ENCODE peak calls at places on chromosome 12, in ten cellular contexts. One of them, this sample, is unnamed.

GRCh38 chr12:47337581-47337980 is 257.8 kb upstream of the AMIGO2 start:
- DNase-seq in transverse colon: no peak
- DNase-seq in A549: no peak
- DNase-seq in AG04449: no peak
- DNase-seq in testis: no peak
- DNase-seq in fibroblast of pulmonary artery: no peak
- DNase-seq in HCT116: no peak
- DNase-seq in osteoblast: no peak
- DNase-seq in left ventricle myocardium inferior: no peak
- DNase-seq in pancreas: no peak
- DNase-seq in this sample: no peak

GRCh38 chr12:125132698-125133400 is 67.6 kb downstream of the AACS start:
- DNase-seq in transverse colon: no peak
- DNase-seq in A549: no peak
- DNase-seq in AG04449: peak; percentile 3
- DNase-seq in testis: no peak
- DNase-seq in fibroblast of pulmonary artery: no peak
- DNase-seq in HCT116: no peak
- DNase-seq in osteoblast: no peak
- DNase-seq in left ventricle myocardium inferior: no peak
- DNase-seq in pancreas: no peak
- DNase-seq in this sample: no peak

GRCh38 chr12:122232691-122233090 is 6.8 kb upstream of the DIABLO start:
- DNase-seq in transverse colon: no peak
- DNase-seq in A549: no peak
- DNase-seq in AG04449: no peak
- DNase-seq in testis: no peak
- DNase-seq in fibroblast of pulmonary artery: no peak
- DNase-seq in HCT116: no peak
- DNase-seq in osteoblast: no peak
- DNase-seq in left ventricle myocardium inferior: no peak
- DNase-seq in pancreas: no peak
- DNase-seq in this sample: no peak

GRCh38 chr12:126936181-126936851 is 1330.7 kb upstream of the TMEM132C start:
- DNase-seq in transverse colon: peak; percentile 33
- DNase-seq in A549: no peak
- DNase-seq in AG04449: no peak
- DNase-seq in testis: peak; percentile 51
- DNase-seq in fibroblast of pulmonary artery: no peak
- DNase-seq in HCT116: peak; percentile 19
- DNase-seq in osteoblast: no peak
- DNase-seq in left ventricle myocardium inferior: peak; percentile 52
- DNase-seq in pancreas: peak; percentile 64
- DNase-seq in this sample: no peak

GRCh38 chr12:101967506-101967905 is 90.1 kb downstream of the DRAM1 start:
- DNase-seq in transverse colon: no peak
- DNase-seq in A549: no peak
- DNase-seq in AG04449: no peak
- DNase-seq in testis: no peak
- DNase-seq in fibroblast of pulmonary artery: no peak
- DNase-seq in HCT116: no peak
- DNase-seq in osteoblast: no peak
- DNase-seq in left ventricle myocardium inferior: no peak
- DNase-seq in pancreas: no peak
- DNase-seq in this sample: no peak

GRCh38 chr12:51392556-51393237 is 1.5 kb upstream of the GALNT6 start:
- DNase-seq in transverse colon: peak; percentile 39
- DNase-seq in A549: no peak
- DNase-seq in AG04449: no peak
- DNase-seq in testis: peak; percentile 27
- DNase-seq in fibroblast of pulmonary artery: no peak
- DNase-seq in HCT116: no peak
- DNase-seq in osteoblast: no peak
- DNase-seq in left ventricle myocardium inferior: no peak
- DNase-seq in pancreas: no peak
- DNase-seq in this sample: peak; percentile 46

GRCh38 chr12:103657331-103657730 is 70.3 kb downstream of the STAB2 start:
- DNase-seq in transverse colon: no peak
- DNase-seq in A549: no peak
- DNase-seq in AG04449: no peak
- DNase-seq in testis: no peak
- DNase-seq in fibroblast of pulmonary artery: peak; percentile 19
- DNase-seq in HCT116: no peak
- DNase-seq in osteoblast: no peak
- DNase-seq in left ventricle myocardium inferior: no peak
- DNase-seq in pancreas: no peak
- DNase-seq in this sample: peak; percentile 9

GRCh38 chr12:109910969-109911348 is 10.9 kb downstream of the TCHP start:
- DNase-seq in transverse colon: no peak
- DNase-seq in A549: peak; percentile 81
- DNase-seq in AG04449: no peak
- DNase-seq in testis: peak; percentile 21
- DNase-seq in fibroblast of pulmonary artery: peak; percentile 42
- DNase-seq in HCT116: peak; percentile 43
- DNase-seq in osteoblast: peak; percentile 92
- DNase-seq in left ventricle myocardium inferior: no peak
- DNase-seq in pancreas: no peak
- DNase-seq in this sample: peak; percentile 60

GRCh38 chr12:79444089-79444488 is 246.7 kb downstream of the PAWR start:
- DNase-seq in transverse colon: no peak
- DNase-seq in A549: no peak
- DNase-seq in AG04449: no peak
- DNase-seq in testis: no peak
- DNase-seq in fibroblast of pulmonary artery: peak; percentile 62
- DNase-seq in HCT116: no peak
- DNase-seq in osteoblast: peak; percentile 65
- DNase-seq in left ventricle myocardium inferior: no peak
- DNase-seq in pancreas: no peak
- DNase-seq in this sample: peak; percentile 70

GRCh38 chr12:72444125-72444524 is 172.0 kb downstream of the TRHDE start:
- DNase-seq in transverse colon: no peak
- DNase-seq in A549: no peak
- DNase-seq in AG04449: no peak
- DNase-seq in testis: no peak
- DNase-seq in fibroblast of pulmonary artery: no peak
- DNase-seq in HCT116: no peak
- DNase-seq in osteoblast: no peak
- DNase-seq in left ventricle myocardium inferior: no peak
- DNase-seq in pancreas: no peak
- DNase-seq in this sample: no peak

GRCh38 chr12:63844391-63845341 is at the start of gene SRGAP1:
- DNase-seq in transverse colon: peak; percentile 62
- DNase-seq in A549: no peak
- DNase-seq in AG04449: no peak
- DNase-seq in testis: peak; percentile 76
- DNase-seq in fibroblast of pulmonary artery: peak; percentile 91
- DNase-seq in HCT116: no peak
- DNase-seq in osteoblast: peak; percentile 89
- DNase-seq in left ventricle myocardium inferior: peak; percentile 75
- DNase-seq in pancreas: peak; percentile 79
- DNase-seq in this sample: peak; percentile 86

GRCh38 chr12:72491399-72491798 is 219.2 kb downstream of the TRHDE start:
- DNase-seq in transverse colon: no peak
- DNase-seq in A549: no peak
- DNase-seq in AG04449: peak; percentile 9
- DNase-seq in testis: no peak
- DNase-seq in fibroblast of pulmonary artery: peak; percentile 23
- DNase-seq in HCT116: no peak
- DNase-seq in osteoblast: no peak
- DNase-seq in left ventricle myocardium inferior: no peak
- DNase-seq in pancreas: no peak
- DNase-seq in this sample: peak; percentile 4

GRCh38 chr12:15756822-15757221 is 32.4 kb downstream of the EPS8 start:
- DNase-seq in transverse colon: no peak
- DNase-seq in A549: no peak
- DNase-seq in AG04449: peak; percentile 57
- DNase-seq in testis: no peak
- DNase-seq in fibroblast of pulmonary artery: no peak
- DNase-seq in HCT116: no peak
- DNase-seq in osteoblast: peak; percentile 54
- DNase-seq in left ventricle myocardium inferior: no peak
- DNase-seq in pancreas: no peak
- DNase-seq in this sample: no peak

GRCh38 chr12:31655792-31656191 is 3.7 kb upstream of the ETFBKMT start:
- DNase-seq in transverse colon: no peak
- DNase-seq in A549: no peak
- DNase-seq in AG04449: no peak
- DNase-seq in testis: no peak
- DNase-seq in fibroblast of pulmonary artery: no peak
- DNase-seq in HCT116: no peak
- DNase-seq in osteoblast: no peak
- DNase-seq in left ventricle myocardium inferior: no peak
- DNase-seq in pancreas: no peak
- DNase-seq in this sample: no peak

GRCh38 chr12:68890701-68891113 is 42.3 kb downstream of the CPM start:
- DNase-seq in transverse colon: no peak
- DNase-seq in A549: no peak
- DNase-seq in AG04449: no peak
- DNase-seq in testis: peak; percentile 63
- DNase-seq in fibroblast of pulmonary artery: no peak
- DNase-seq in HCT116: no peak
- DNase-seq in osteoblast: no peak
- DNase-seq in left ventricle myocardium inferior: peak; percentile 20
- DNase-seq in pancreas: no peak
- DNase-seq in this sample: peak; percentile 65

DNA sequence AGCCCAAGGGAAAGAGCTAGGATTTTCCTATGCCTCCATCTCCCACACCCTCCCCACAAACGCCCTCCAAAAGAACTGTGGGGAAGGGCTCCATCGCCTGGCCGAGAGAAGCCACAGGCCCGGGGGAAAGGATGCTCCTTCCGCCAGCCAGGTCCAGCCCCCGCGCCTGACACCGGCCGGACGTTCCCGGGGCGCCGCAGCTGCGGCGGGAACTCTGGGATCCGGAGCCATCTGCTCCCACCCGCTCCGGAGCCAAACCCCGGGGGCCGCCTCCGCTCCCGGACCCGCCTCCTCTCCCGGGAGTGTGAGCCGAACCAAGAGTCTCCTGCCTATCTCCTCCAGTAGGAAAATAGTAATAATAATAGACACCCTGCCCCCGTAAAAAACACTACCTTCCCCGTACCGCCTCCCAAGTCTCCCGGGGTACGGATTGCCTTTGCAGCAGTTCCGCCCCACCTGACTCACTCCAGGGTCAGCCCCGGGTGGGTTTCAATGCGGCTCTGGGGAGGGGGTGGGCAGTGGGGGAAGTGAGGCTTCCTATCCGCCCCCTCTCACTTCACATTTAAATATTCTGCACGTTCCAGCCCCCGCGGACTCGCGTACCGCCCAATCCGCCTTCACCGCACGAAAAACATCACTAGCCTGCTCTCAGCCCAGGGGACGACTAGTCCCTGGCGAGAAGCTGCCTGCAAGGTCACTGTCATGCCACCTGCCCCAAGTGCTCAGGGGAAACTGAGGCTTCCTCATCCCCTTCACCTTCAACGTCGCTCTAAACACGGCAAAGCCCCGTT is 2.4 kb downstream of the AGAP2 start:
- DNase-seq in transverse colon: no peak
- DNase-seq in A549: no peak
- DNase-seq in AG04449: no peak
- DNase-seq in testis: no peak
- DNase-seq in fibroblast of pulmonary artery: peak; percentile 29
- DNase-seq in HCT116: no peak
- DNase-seq in osteoblast: peak; percentile 95
- DNase-seq in left ventricle myocardium inferior: peak; percentile 58
- DNase-seq in pancreas: peak; percentile 69
- DNase-seq in this sample: peak; percentile 45
- TF ChIP-seq CTCF in transverse colon: no peak
- TF ChIP-seq CTCF in A549: peak; percentile 46
- TF ChIP-seq CTCF in AG04449: peak; percentile 68
- TF ChIP-seq CTCF in testis: no peak
- TF ChIP-seq CTCF in fibroblast of pulmonary artery: peak; percentile 29
- TF ChIP-seq CTCF in HCT116: no peak
- TF ChIP-seq CTCF in osteoblast: peak; percentile 29
- TF ChIP-seq CTCF in left ventricle myocardium inferior: peak; percentile 33
- TF ChIP-seq CTCF in pancreas: no peak
- TF ChIP-seq CTCF in this sample: peak; percentile 59

GRCh38 chr12:66168410-66168809 is 1.4 kb downstream of the TMBIM4 start:
- DNase-seq in transverse colon: no peak
- DNase-seq in A549: no peak
- DNase-seq in AG04449: no peak
- DNase-seq in testis: no peak
- DNase-seq in fibroblast of pulmonary artery: no peak
- DNase-seq in HCT116: no peak
- DNase-seq in osteoblast: no peak
- DNase-seq in left ventricle myocardium inferior: no peak
- DNase-seq in pancreas: no peak
- DNase-seq in this sample: no peak
- H3K4me3 ChIP-seq in transverse colon: peak overlapping the region; percentile 64
- H3K4me3 ChIP-seq in A549: peak overlapping the region; percentile 56
- H3K4me3 ChIP-seq in AG04449: peak overlapping the region; percentile 88
- H3K4me3 ChIP-seq in testis: no peak overlapping the region
- H3K4me3 ChIP-seq in fibroblast of pulmonary artery: peak overlapping the region; percentile 82
- H3K4me3 ChIP-seq in HCT116: peak overlapping the region; percentile 67
- H3K4me3 ChIP-seq in osteoblast: peak overlapping the region; percentile 95
- H3K4me3 ChIP-seq in left ventricle myocardium inferior: peak overlapping the region; percentile 90
- H3K4me3 ChIP-seq in pancreas: peak overlapping the region; percentile 64
- H3K4me3 ChIP-seq in this sample: peak overlapping the region; percentile 90

DNA sequence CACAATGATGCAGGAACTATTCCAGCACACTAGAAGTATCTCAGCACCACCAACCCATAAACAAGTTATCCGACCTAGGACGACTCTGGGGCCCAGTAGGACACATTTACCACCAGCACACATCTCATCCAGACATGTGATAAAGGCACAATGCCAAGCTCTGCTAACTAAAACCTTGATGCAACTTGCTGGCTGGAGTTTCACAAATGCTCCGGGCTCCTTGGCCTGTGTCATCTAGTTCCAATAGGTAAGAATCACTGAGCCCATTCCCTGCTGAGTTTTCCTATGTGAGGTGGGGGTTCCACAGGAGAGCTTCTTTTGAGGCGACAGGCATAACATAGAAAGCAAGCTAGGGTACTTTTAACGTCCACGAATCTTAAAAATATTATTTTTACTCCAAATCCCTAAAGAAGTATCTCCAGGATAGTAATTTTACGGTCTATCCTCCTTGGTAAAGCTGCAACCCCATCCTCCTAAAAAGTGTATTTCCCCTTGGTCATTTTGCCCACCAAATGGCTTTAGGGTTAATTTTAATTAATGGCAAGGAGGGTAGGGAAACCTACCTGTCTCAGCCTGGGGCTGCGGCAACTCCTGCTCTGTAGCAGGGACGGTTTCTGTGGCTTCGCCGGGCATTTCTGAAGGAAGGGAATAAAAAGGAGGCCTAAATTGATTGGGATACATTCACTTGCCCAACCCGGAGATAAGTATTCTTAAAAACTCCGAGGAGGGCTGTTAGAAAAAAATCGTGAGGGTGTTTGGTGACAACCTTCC is 1.0 kb downstream of the NACA start:
- DNase-seq in transverse colon: peak; percentile 59
- DNase-seq in A549: no peak
- DNase-seq in AG04449: peak; percentile 58
- DNase-seq in testis: peak; percentile 85
- DNase-seq in fibroblast of pulmonary artery: peak; percentile 89
- DNase-seq in HCT116: no peak
- DNase-seq in osteoblast: no peak
- DNase-seq in left ventricle myocardium inferior: peak; percentile 39
- DNase-seq in pancreas: no peak
- DNase-seq in this sample: peak; percentile 95
- TF ChIP-seq CTCF in transverse colon: no peak
- TF ChIP-seq CTCF in A549: no peak
- TF ChIP-seq CTCF in AG04449: no peak
- TF ChIP-seq CTCF in testis: no peak
- TF ChIP-seq CTCF in fibroblast of pulmonary artery: no peak
- TF ChIP-seq CTCF in HCT116: no peak
- TF ChIP-seq CTCF in osteoblast: no peak
- TF ChIP-seq CTCF in left ventricle myocardium inferior: no peak
- TF ChIP-seq CTCF in pancreas: no peak
- TF ChIP-seq CTCF in this sample: no peak

GRCh38 chr12:116766746-116767145 is 28.6 kb downstream of the RNFT2 start:
- DNase-seq in transverse colon: no peak
- DNase-seq in A549: no peak
- DNase-seq in AG04449: no peak
- DNase-seq in testis: no peak
- DNase-seq in fibroblast of pulmonary artery: no peak
- DNase-seq in HCT116: no peak
- DNase-seq in osteoblast: peak; percentile 41
- DNase-seq in left ventricle myocardium inferior: no peak
- DNase-seq in pancreas: no peak
- DNase-seq in this sample: no peak
- H3K4me3 ChIP-seq in transverse colon: no peak overlapping the region
- H3K4me3 ChIP-seq in A549: no peak overlapping the region
- H3K4me3 ChIP-seq in AG04449: no peak overlapping the region
- H3K4me3 ChIP-seq in testis: no peak overlapping the region
- H3K4me3 ChIP-seq in fibroblast of pulmonary artery: no peak overlapping the region
- H3K4me3 ChIP-seq in HCT116: no peak overlapping the region
- H3K4me3 ChIP-seq in osteoblast: no peak overlapping the region
- H3K4me3 ChIP-seq in left ventricle myocardium inferior: no peak overlapping the region
- H3K4me3 ChIP-seq in pancreas: no peak overlapping the region
- H3K4me3 ChIP-seq in this sample: no peak overlapping the region

This sample was measured in choroid plexus epithelial cell.